ENCODE peak calls at places on chromosomes 6 and 20, in seven cellular contexts. One of them, this sample, is unnamed.

GRCh38 chr6:46453221-46453620 is 38.0 kb downstream of the RCAN2 start:
- DNase-seq in CD8-positive, alpha-beta memory T cell: no peak
- DNase-seq in epithelial cell of esophagus: no peak
- DNase-seq in RPMI7951: peak
- DNase-seq in T-helper 1 cell: no peak
- DNase-seq in GM23338: no peak
- DNase-seq in activated naive CD8-positive, alpha-beta T cell treated with anti-CD3 and anti-CD28 coated beads for 36 hours: no peak
- DNase-seq in this sample: no peak

GRCh38 chr20:23285536-23285935 is 65.1 kb upstream of the NXT1 start:
- DNase-seq in GM23338: no peak
- DNase-seq in activated naive CD8-positive, alpha-beta T cell treated with anti-CD3 and anti-CD28 coated beads for 36 hours: no peak
- DNase-seq in epithelial cell of esophagus: no peak
- DNase-seq in RPMI7951: no peak
- DNase-seq in CD8-positive, alpha-beta memory T cell: no peak
- DNase-seq in T-helper 1 cell: no peak
- DNase-seq in this sample: no peak

GRCh38 chr6:139881728-139882211 is 507.3 kb upstream of the CITED2 start:
- DNase-seq in RPMI7951: peak
- DNase-seq in T-helper 1 cell: no peak
- DNase-seq in activated naive CD8-positive, alpha-beta T cell treated with anti-CD3 and anti-CD28 coated beads for 36 hours: peak
- DNase-seq in GM23338: peak
- DNase-seq in epithelial cell of esophagus: peak
- DNase-seq in CD8-positive, alpha-beta memory T cell: no peak
- DNase-seq in this sample: peak

GRCh38 chr20:44770480-44771171 is 25.0 kb downstream of the KCNK15 start:
- DNase-seq in RPMI7951: no peak
- DNase-seq in activated naive CD8-positive, alpha-beta T cell treated with anti-CD3 and anti-CD28 coated beads for 36 hours: no peak
- DNase-seq in T-helper 1 cell: no peak
- DNase-seq in CD8-positive, alpha-beta memory T cell: no peak
- DNase-seq in GM23338: no peak
- DNase-seq in epithelial cell of esophagus: no peak
- DNase-seq in this sample: no peak

GRCh38 chr6:164370773-164371172 is 938.6 kb downstream of the C6orf118 start:
- DNase-seq in CD8-positive, alpha-beta memory T cell: no peak
- DNase-seq in GM23338: no peak
- DNase-seq in epithelial cell of esophagus: peak
- DNase-seq in activated naive CD8-positive, alpha-beta T cell treated with anti-CD3 and anti-CD28 coated beads for 36 hours: no peak
- DNase-seq in T-helper 1 cell: no peak
- DNase-seq in RPMI7951: peak
- DNase-seq in this sample: no peak

GRCh38 chr6:57102976-57103375 is 13.0 kb downstream of the ZNF451 start:
- DNase-seq in GM23338: no peak
- DNase-seq in activated naive CD8-positive, alpha-beta T cell treated with anti-CD3 and anti-CD28 coated beads for 36 hours: no peak
- DNase-seq in T-helper 1 cell: no peak
- DNase-seq in CD8-positive, alpha-beta memory T cell: no peak
- DNase-seq in epithelial cell of esophagus: no peak
- DNase-seq in RPMI7951: no peak
- DNase-seq in this sample: no peak

GRCh38 chr20:23094213-23094896 is 8.2 kb upstream of the CD93 start:
- DNase-seq in epithelial cell of esophagus: peak
- DNase-seq in activated naive CD8-positive, alpha-beta T cell treated with anti-CD3 and anti-CD28 coated beads for 36 hours: no peak
- DNase-seq in CD8-positive, alpha-beta memory T cell: no peak
- DNase-seq in T-helper 1 cell: no peak
- DNase-seq in GM23338: no peak
- DNase-seq in RPMI7951: no peak
- DNase-seq in this sample: no peak

GRCh38 chr20:57114290-57115005 is 152.0 kb downstream of the BMP7 start:
- DNase-seq in epithelial cell of esophagus: no peak
- DNase-seq in activated naive CD8-positive, alpha-beta T cell treated with anti-CD3 and anti-CD28 coated beads for 36 hours: no peak
- DNase-seq in CD8-positive, alpha-beta memory T cell: no peak
- DNase-seq in GM23338: no peak
- DNase-seq in T-helper 1 cell: no peak
- DNase-seq in RPMI7951: no peak
- DNase-seq in this sample: no peak

GRCh38 chr6:32436995-32437836 is 2.5 kb upstream of the HLA-DRA start:
- DNase-seq in CD8-positive, alpha-beta memory T cell: no peak
- DNase-seq in GM23338: no peak
- DNase-seq in RPMI7951: peak
- DNase-seq in T-helper 1 cell: no peak
- DNase-seq in activated naive CD8-positive, alpha-beta T cell treated with anti-CD3 and anti-CD28 coated beads for 36 hours: no peak
- DNase-seq in epithelial cell of esophagus: peak
- DNase-seq in this sample: no peak

GRCh38 chr6:7615611-7616383 is 25.8 kb downstream of the SNRNP48 start:
- DNase-seq in activated naive CD8-positive, alpha-beta T cell treated with anti-CD3 and anti-CD28 coated beads for 36 hours: no peak
- DNase-seq in GM23338: peak
- DNase-seq in RPMI7951: peak
- DNase-seq in epithelial cell of esophagus: peak
- DNase-seq in CD8-positive, alpha-beta memory T cell: no peak
- DNase-seq in T-helper 1 cell: peak
- DNase-seq in this sample: peak

This sample was measured in Caki2.